ENCODE peak calls at places on chromosomes 1 and 21, in six cellular contexts. P is HepG2, W is HCT116, V is H1, B is K562, I is GM12878. S is an unnamed sample. For H3K4me1, the result is how much of the 10 kb centered on the place peaks cover.

GRCh38 chr1:30264672-30265025 is 458.7 kb downstream of the MATN1 start:
- DNase-seq in P (no peak), W (no peak), V (no peak), B (no peak), I (no peak), S (no peak)

GRCh38 chr1:214476229-214476957 is 75.0 kb downstream of the PTPN14 start:
- DNase-seq in P (no peak), W (peak), V (no peak), B (no peak), I (no peak), S (no peak)

GRCh38 chr21:37227071-37228002 is 39.8 kb downstream of the VPS26C start:
- DNase-seq in P (no peak), W (no peak), V (peak), B (no peak), I (no peak), S (no peak)

GRCh38 chr1:201728731-201729130 is 100.2 kb upstream of the IPO9 start:
- DNase-seq in P (no peak), W (no peak), V (no peak), B (no peak), I (no peak), S (no peak)

GRCh38 chr1:212234431-212235298 is 50.5 kb upstream of the PPP2R5A start:
- DNase-seq in P (peak), W (peak), V (no peak), B (peak), I (no peak), S (no peak)

GRCh38 chr1:116433283-116434257 is 60.5 kb downstream of the ATP1A1 start:
- DNase-seq in P (peak), W (no peak), V (no peak), B (peak), I (no peak), S (no peak)

GRCh38 chr1:21638531-21639341 is 30.4 kb downstream of the RAP1GAP start:
- DNase-seq in P (peak), W (peak), V (no peak), B (peak), I (no peak), S (no peak)

GRCh38 chr1:218880484-218881060 is 293.1 kb upstream of the LYPLAL1 start:
- DNase-seq in P (no peak), W (no peak), V (no peak), B (no peak), I (no peak), S (no peak)

GRCh38 chr1:2443285-2444137 is 31.1 kb upstream of the PEX10 start:
- DNase-seq in P (no peak), W (no peak), V (peak), B (no peak), I (no peak), S (no peak)

GRCh38 chr1:6574025-6574620 is 5.7 kb upstream of the ZBTB48 start:
- DNase-seq in P (no peak), W (no peak), V (no peak), B (no peak), I (no peak), S (no peak)

GRCh38 chr1:30916296-30916695 is 7.7 kb upstream of the SDC3 start:
- DNase-seq in P (no peak), W (no peak), V (no peak), B (no peak), I (no peak), S (no peak)

GRCh38 chr1:223242382-223242955 is 99.4 kb upstream of the TLR5 start:
- DNase-seq in P (no peak), W (no peak), V (no peak), B (no peak), I (no peak), S (no peak)

GRCh38 chr1:215083408-215083961 is 948 bp downstream of the KCNK2 start:
- DNase-seq in P (no peak), W (no peak), V (peak), B (no peak), I (no peak), S (no peak)

GRCh38 chr1:205630651-205631009 is 1.2 kb downstream of the ELK4 start:
- DNase-seq in P (no peak), W (no peak), V (no peak), B (no peak), I (no peak), S (no peak)

GRCh38 chr1:173043253-173043652 is 7.5 kb downstream of the TNFSF18 start:
- DNase-seq in P (peak), W (no peak), V (no peak), B (no peak), I (no peak), S (no peak)

GRCh38 chr1:210883821-210884220 is 250.1 kb downstream of the KCNH1 start:
- DNase-seq in P (no peak), W (no peak), V (no peak), B (no peak), I (no peak), S (no peak)

GRCh38 chr1:59730759-59731478 is 83.8 kb upstream of the HOOK1 start:
- DNase-seq in P (peak), W (peak), V (no peak), B (peak), I (no peak), S (peak)

GRCh38 chr1:156498447-156499193 is 2.0 kb downstream of the MEF2D start:
- DNase-seq in P (no peak), W (no peak), V (peak), B (peak), I (no peak), S (no peak)

GRCh38 chr1:224432672-224433040 is 1.9 kb downstream of the WDR26 start:
- DNase-seq in P (no peak), W (no peak), V (no peak), B (peak), I (no peak), S (no peak)

GRCh38 chr1:190852611-190853010 is 374.9 kb upstream of the BRINP3 start:
- DNase-seq in P (no peak), W (no peak), V (no peak), B (no peak), I (no peak), S (no peak)

GRCh38 chr1:234851450-234852438 is 241.8 kb upstream of the IRF2BP2 start:
- DNase-seq in P (no peak), W (no peak), V (no peak), B (no peak), I (no peak), S (no peak)

GRCh38 chr1:202150607-202151006 is 6.1 kb upstream of the ARL8A start:
- DNase-seq in P (no peak), W (no peak), V (no peak), B (no peak), I (no peak), S (no peak)

GRCh38 chr1:17040135-17040534 is 13.7 kb downstream of the SDHB start:
- DNase-seq in P (no peak), W (no peak), V (no peak), B (no peak), I (no peak), S (no peak)

GRCh38 chr21:40210251-40210650 is 343.0 kb downstream of the PCP4 start:
- DNase-seq in P (no peak), W (no peak), V (no peak), B (no peak), I (no peak), S (no peak)

GRCh38 chr1:164726235-164726634 is 167.3 kb downstream of the PBX1 start:
- DNase-seq in P (no peak), W (no peak), V (no peak), B (no peak), I (no peak), S (no peak)

GRCh38 chr1:214271174-214271858 is 9.6 kb upstream of the SMYD2 start:
- DNase-seq in P (no peak), W (no peak), V (no peak), B (no peak), I (no peak), S (no peak)

GRCh38 chr1:21935393-21935804 is 1.7 kb downstream of the HSPG2 start:
- DNase-seq in P (peak), W (no peak), V (no peak), B (no peak), I (no peak), S (no peak)

GRCh38 chr21:36704958-36705678 is 6.2 kb downstream of the SIM2 start:
- DNase-seq in P (no peak), W (no peak), V (peak), B (no peak), I (no peak), S (no peak)

GRCh38 chr1:7049913-7050625 is 264.8 kb downstream of the CAMTA1 start:
- DNase-seq in P (no peak), W (no peak), V (no peak), B (no peak), I (no peak), S (no peak)

GRCh38 chr1:160743266-160743665 is 4.2 kb downstream of the SLAMF7 start:
- DNase-seq in P (no peak), W (no peak), V (no peak), B (no peak), I (no peak), S (no peak)

GRCh38 chr1:247077768-247078314 is 770 bp downstream of the ZNF670 start:
- DNase-seq in P (peak), W (no peak), V (no peak), B (no peak), I (peak), S (no peak)

GRCh38 chr1:168465942-168466702 is 77.7 kb downstream of the XCL2 start:
- DNase-seq in P (peak), W (no peak), V (no peak), B (peak), I (peak), S (no peak)
- H3K4me1 ChIP-seq in P (half or more), W (under half), V (under half), B (under half), I (under half), S (under half)

GRCh38 chr1:109792056-109792831 is 28.5 kb upstream of the EPS8L3 start:
- DNase-seq in P (peak), W (no peak), V (peak), B (peak), I (no peak), S (peak)

GRCh38 chr1:109790329-109790728 is 26.6 kb upstream of the EPS8L3 start:
- DNase-seq in P (no peak), W (no peak), V (no peak), B (no peak), I (no peak), S (no peak)

GRCh38 chr1:109789771-109790170 is 26.0 kb upstream of the EPS8L3 start:
- DNase-seq in P (no peak), W (no peak), V (no peak), B (no peak), I (no peak), S (no peak)

GRCh38 chr1:109791495-109792040 is 27.8 kb upstream of the EPS8L3 start:
- DNase-seq in P (no peak), W (no peak), V (no peak), B (no peak), I (no peak), S (no peak)

DNA sequence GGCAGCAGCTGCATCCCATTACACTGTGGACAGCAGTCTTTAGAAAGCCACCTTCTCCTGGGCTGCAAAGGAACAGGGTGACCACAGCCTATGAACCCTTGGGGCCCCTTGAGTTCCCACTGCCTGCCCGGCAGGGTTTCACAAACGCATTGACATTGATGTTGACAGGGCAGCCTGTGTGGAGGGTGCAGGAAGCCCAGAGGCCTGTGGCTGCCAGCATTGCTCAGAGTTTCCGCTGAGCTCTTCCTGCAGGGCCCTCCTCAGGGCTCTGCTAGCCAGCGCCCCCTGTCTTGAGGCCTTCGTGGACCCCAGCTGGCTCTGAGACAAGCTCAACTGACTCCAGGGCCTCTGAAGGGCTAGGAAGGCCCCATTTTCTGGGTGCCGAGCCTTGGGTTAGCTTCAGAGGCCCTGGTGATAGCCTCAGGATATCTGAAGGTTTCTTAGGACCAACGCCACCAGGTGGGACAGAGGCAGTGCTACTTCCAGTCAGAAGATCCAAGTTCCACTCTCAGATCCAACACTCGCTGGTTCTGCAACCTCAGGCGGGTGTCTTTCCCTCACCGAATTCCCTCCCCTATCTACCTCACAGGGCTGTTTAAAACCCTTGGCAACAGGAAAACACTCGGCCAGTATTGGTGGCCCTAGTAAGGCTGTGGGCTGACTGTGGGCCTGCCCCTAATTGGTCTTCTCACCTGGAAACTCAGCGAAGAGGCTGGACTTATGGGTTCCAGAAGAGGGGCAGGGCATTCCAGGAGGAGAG is 27.2 kb upstream of the EPS8L3 start:
- DNase-seq in P (peak), W (peak), V (no peak), B (peak), I (peak), S (peak)
- TF ChIP-seq ZNF274 in P (peak), W (no peak), V (no peak), B (no peak), I (no peak), S (no peak)

GRCh38 chr1:115430717-115431116 is 92.7 kb upstream of the NGF start:
- DNase-seq in P (peak), W (peak), V (no peak), B (no peak), I (no peak), S (no peak)

GRCh38 chr1:115428676-115429075 is 90.6 kb upstream of the NGF start:
- DNase-seq in P (no peak), W (no peak), V (no peak), B (no peak), I (no peak), S (no peak)

GRCh38 chr1:115428262-115428661 is 90.2 kb upstream of the NGF start:
- DNase-seq in P (no peak), W (no peak), V (no peak), B (no peak), I (no peak), S (no peak)

GRCh38 chr1:115429242-115429641 is 91.2 kb upstream of the NGF start:
- DNase-seq in P (no peak), W (peak), V (no peak), B (no peak), I (no peak), S (no peak)

DNA sequence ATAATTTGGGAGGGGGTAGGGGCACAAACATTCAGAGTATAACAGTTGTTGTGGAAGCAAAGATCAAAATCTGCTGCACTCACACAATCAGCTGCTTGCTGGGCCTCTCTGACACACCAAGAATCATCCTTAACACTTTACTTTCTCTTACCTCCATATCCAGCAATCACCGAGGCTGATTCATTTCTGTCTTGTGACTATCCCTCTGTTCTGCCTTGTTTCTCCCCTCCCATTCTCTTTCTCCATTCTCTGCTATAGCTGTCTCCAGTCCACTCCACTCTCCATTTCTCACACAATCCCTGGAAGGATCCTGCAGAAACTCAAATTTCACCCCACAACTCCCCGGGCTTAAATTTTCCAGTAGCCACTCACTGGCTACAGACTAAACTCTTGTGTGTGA is 91.8 kb upstream of the NGF start:
- DNase-seq in P (no peak), W (no peak), V (no peak), B (no peak), I (no peak), S (no peak)
- H3K4me3 ChIP-seq in P (no peak), W (no peak), V (no peak), B (no peak), I (no peak), S (no peak)

GRCh38 chr21:45126085-45126687 is 51.8 kb downstream of the ADARB1 start:
- DNase-seq in P (no peak), W (no peak), V (no peak), B (no peak), I (no peak), S (no peak)
- H3K4me1 ChIP-seq in P (under half), W (under half), V (under half), B (under half), I (under half), S (under half)